ENCODE peak calls at places on chromosomes 3 and 15, in eight cellular contexts. D, C, L, X, B, N, H and W are unnamed samples.

GRCh38 chr3:159948423-159949140 is 40.1 kb upstream of the IL12A start:
- DNase-seq in D (no peak), C (no peak), L (peak; percentile 33), X (no peak), B (no peak), N (no peak), H (no peak), W (peak; percentile 44)

GRCh38 chr3:115040673-115041286 is 106.3 kb downstream of the ZBTB20 start:
- DNase-seq in D (peak; percentile 27), C (peak; percentile 36), L (peak; percentile 63), X (no peak), B (peak; percentile 69), N (peak; percentile 37), H (no peak), W (peak; percentile 56)

GRCh38 chr15:38075466-38075865 is 141.0 kb downstream of the TMCO5A start:
- DNase-seq in D (no peak), C (no peak), L (no peak), X (no peak), B (no peak), N (no peak), H (no peak), W (peak; percentile 74)

GRCh38 chr3:28668377-28668721 is 319.7 kb upstream of the AZI2 start:
- DNase-seq in D (no peak), C (no peak), L (no peak), X (no peak), B (no peak), N (no peak), H (no peak), W (no peak)

GRCh38 chr15:55334997-55335396 is 16.0 kb downstream of the PIGB start:
- DNase-seq in D (no peak), C (no peak), L (peak; percentile 85), X (no peak), B (peak; percentile 52), N (no peak), H (no peak), W (no peak)

GRCh38 chr15:55868707-55869106 is 124.7 kb downstream of the NEDD4 start:
- DNase-seq in D (no peak), C (no peak), L (peak; percentile 60), X (no peak), B (no peak), N (no peak), H (no peak), W (no peak)

GRCh38 chr3:4224331-4224730 is 78.8 kb upstream of the SETMAR start:
- DNase-seq in D (no peak), C (no peak), L (no peak), X (no peak), B (no peak), N (no peak), H (no peak), W (no peak)

GRCh38 chr3:54960736-54961135 is 32.9 kb upstream of the LRTM1 start:
- DNase-seq in D (no peak), C (no peak), L (no peak), X (no peak), B (no peak), N (no peak), H (no peak), W (no peak)

GRCh38 chr3:119298565-119298941 is 4.4 kb downstream of the ARHGAP31 start:
- DNase-seq in D (no peak), C (no peak), L (no peak), X (no peak), B (no peak), N (no peak), H (no peak), W (no peak)

GRCh38 chr3:119295816-119296484 is 1.8 kb downstream of the ARHGAP31 start:
- DNase-seq in D (no peak), C (no peak), L (no peak), X (no peak), B (no peak), N (no peak), H (no peak), W (no peak)

GRCh38 chr3:119296723-119297122 is 2.5 kb downstream of the ARHGAP31 start:
- DNase-seq in D (no peak), C (no peak), L (no peak), X (no peak), B (no peak), N (no peak), H (no peak), W (no peak)

GRCh38 chr3:119294889-119295769 is 946 bp downstream of the ARHGAP31 start:
- DNase-seq in D (peak; percentile 53), C (peak; percentile 67), L (peak; percentile 52), X (no peak), B (peak; percentile 56), N (peak; percentile 61), H (peak; percentile 47), W (peak; percentile 50)

GRCh38 chr3:119297169-119297568 is 3.0 kb downstream of the ARHGAP31 start:
- DNase-seq in D (no peak), C (no peak), L (peak; percentile 27), X (no peak), B (peak; percentile 68), N (no peak), H (peak; percentile 40), W (no peak)
- H3K4me3 ChIP-seq in D (no peak overlapping the region), C (no peak overlapping the region), L (no peak overlapping the region), X (no peak overlapping the region), B (peak overlapping the region; percentile 87), N (no peak overlapping the region), H (no peak overlapping the region), W (no peak overlapping the region)

DNA sequence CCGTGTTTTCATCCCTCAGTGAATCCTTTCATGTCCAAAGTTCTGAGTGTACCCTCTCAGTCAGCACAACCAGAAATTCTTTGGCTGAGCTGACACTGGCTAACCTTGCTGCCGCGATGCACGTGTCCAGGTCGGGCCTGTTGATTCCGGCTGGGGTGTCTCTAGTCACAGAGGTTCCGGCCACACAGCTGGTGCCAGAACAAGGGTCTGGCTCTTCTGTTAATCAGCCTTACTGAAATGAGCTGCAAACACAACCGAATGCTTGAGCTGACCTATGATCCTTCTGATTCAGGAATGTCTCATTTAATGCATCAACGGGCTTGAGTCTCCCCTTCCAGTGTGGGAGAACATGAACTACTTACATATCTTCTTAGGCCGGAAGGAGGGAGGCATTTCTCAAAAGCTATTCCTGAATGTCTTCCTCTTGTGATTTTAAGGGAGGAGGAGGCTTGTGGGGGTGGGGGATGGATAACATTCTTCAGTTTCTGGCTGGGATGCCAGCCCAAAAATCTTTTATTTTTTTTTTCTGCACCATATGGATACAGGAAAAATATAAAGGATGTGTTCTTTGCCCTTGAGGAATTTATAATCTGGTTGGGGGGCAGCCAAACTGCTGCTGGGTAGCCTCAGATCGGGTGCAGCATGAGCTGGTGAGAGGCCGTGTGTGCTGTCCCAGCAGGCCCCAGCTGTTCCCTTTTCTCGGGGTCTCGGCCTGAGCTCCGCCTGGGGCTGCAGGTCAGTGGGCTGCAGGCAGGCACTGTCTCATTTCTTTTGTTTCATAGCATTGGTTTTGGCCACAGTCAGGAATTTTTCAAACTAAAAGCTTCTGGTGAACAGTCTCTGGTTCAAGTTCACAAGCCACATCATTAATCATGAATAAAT is 319.1 kb upstream of the TBL1XR1 start:
- DNase-seq in D (no peak), C (no peak), L (no peak), X (no peak), B (peak; percentile 99), N (no peak), H (peak; percentile 52), W (no peak)
- H3K4me3 ChIP-seq in D (no peak overlapping the region), C (no peak overlapping the region), L (no peak overlapping the region), X (no peak overlapping the region), B (no peak overlapping the region), N (no peak overlapping the region), H (no peak overlapping the region), W (no peak overlapping the region)

GRCh38 chr3:168250415-168250861 is 154.7 kb upstream of the GOLIM4 start:
- DNase-seq in D (no peak), C (peak; percentile 52), L (no peak), X (no peak), B (peak; percentile 3), N (no peak), H (no peak), W (no peak)
- H3K4me3 ChIP-seq in D (peak overlapping the region; percentile 52), C (peak overlapping the region; percentile 70), L (peak overlapping the region; percentile 66), X (peak overlapping the region; percentile 52), B (peak overlapping the region; percentile 90), N (no peak overlapping the region), H (peak overlapping the region; percentile 40), W (no peak overlapping the region)

GRCh38 chr3:22608093-22608492 is 595.0 kb upstream of the UBE2E2 start:
- DNase-seq in D (no peak), C (no peak), L (no peak), X (no peak), B (no peak), N (no peak), H (no peak), W (no peak)

GRCh38 chr3:22606938-22607337 is 596.2 kb upstream of the UBE2E2 start:
- DNase-seq in D (no peak), C (no peak), L (peak; percentile 67), X (no peak), B (no peak), N (no peak), H (no peak), W (no peak)

GRCh38 chr3:22612927-22613326 is 590.2 kb upstream of the UBE2E2 start:
- DNase-seq in D (no peak), C (no peak), L (no peak), X (no peak), B (no peak), N (no peak), H (no peak), W (no peak)

GRCh38 chr3:22609139-22609538 is 594.0 kb upstream of the UBE2E2 start:
- DNase-seq in D (no peak), C (no peak), L (peak; percentile 65), X (no peak), B (no peak), N (no peak), H (no peak), W (no peak)

DNA sequence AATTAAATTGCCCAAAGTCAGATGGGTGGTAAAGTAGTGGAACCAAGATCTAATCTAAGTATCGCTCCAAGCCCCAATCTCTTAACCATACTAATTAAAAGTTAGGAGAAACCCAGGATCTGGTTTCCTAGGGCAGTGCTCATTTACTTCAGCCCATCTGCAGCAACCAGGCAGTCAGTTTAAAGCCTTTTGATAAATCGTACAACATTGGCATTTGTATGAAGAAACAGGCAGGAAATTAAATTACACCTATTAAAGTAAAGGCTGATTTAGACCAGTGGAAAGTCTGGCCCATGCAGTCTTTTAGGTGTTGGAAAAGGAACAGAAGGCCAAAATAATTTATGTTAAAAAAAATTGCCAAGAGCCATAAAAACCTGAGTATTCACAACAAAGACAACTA is 594.4 kb upstream of the UBE2E2 start:
- DNase-seq in D (no peak), C (no peak), L (no peak), X (no peak), B (no peak), N (no peak), H (no peak), W (no peak)
- H3K4me3 ChIP-seq in D (no peak overlapping the region), C (no peak overlapping the region), L (no peak overlapping the region), X (no peak overlapping the region), B (no peak overlapping the region), N (no peak overlapping the region), H (no peak overlapping the region), W (no peak overlapping the region)